ENCODE peak calls at places on chromosomes 7 and 10, in four cellular contexts. C, S, D and N are unnamed samples.

GRCh38 chr7:113199841-113200240 is 81.5 kb upstream of the SMIM30 start:
- DNase-seq in C (no peak), S (peak; percentile 21), D (no peak), N (no peak)

GRCh38 chr7:44264221-44264956 is 61.0 kb downstream of the CAMK2B start:
- DNase-seq in C (no peak), D (peak; percentile 81), S (peak; percentile 91), N (no peak)

GRCh38 chr10:106705576-106706526 is 458.7 kb downstream of the SORCS1 start:
- DNase-seq in D (peak; percentile 4), C (no peak), S (peak; percentile 38), N (peak; percentile 31)

GRCh38 chr7:107564553-107565298 is 955 bp downstream of the DUS4L start:
- DNase-seq in C (no peak), S (peak; percentile 97), D (no peak), N (peak; percentile 50)

GRCh38 chr7:131957338-131958025 is 401.1 kb upstream of the PODXL start:
- DNase-seq in S (peak; percentile 47), C (no peak), D (no peak), N (no peak)

GRCh38 chr7:116316838-116317612 is 106.7 kb downstream of the TES start:
- DNase-seq in C (no peak), S (peak; percentile 100), D (no peak), N (peak; percentile 96)

GRCh38 chr7:147298611-147299043 is 1182.0 kb downstream of the CNTNAP2 start:
- DNase-seq in D (peak; percentile 27), C (no peak), S (no peak), N (no peak)

GRCh38 chr10:80454526-80455460 is 683 bp downstream of the TSPAN14 start:
- DNase-seq in S (no peak), D (no peak), C (no peak), N (no peak)

GRCh38 chr10:27861781-27862180 is 116.2 kb upstream of the MKX start:
- DNase-seq in C (no peak), D (no peak), S (no peak), N (no peak)

GRCh38 chr7:23893942-23894890 is 184.2 kb downstream of the STK31 start:
- DNase-seq in C (no peak), S (no peak), D (no peak), N (no peak)

GRCh38 chr10:86231796-86232560 is 134.6 kb downstream of the GRID1 start:
- DNase-seq in S (no peak), D (no peak), C (no peak), N (no peak)

GRCh38 chr10:103433858-103434257 is 18.3 kb downstream of the CALHM2 start:
- DNase-seq in C (no peak), S (no peak), D (no peak), N (no peak)

GRCh38 chr7:81062747-81063146 is 143.9 kb upstream of the SEMA3C start:
- DNase-seq in C (no peak), D (no peak), S (no peak), N (no peak)

GRCh38 chr10:104327745-104328635 is 10.3 kb downstream of the ITPRIP start:
- DNase-seq in C (no peak), D (no peak), S (peak; percentile 85), N (no peak)

GRCh38 chr7:130334274-130334673 is 10.3 kb upstream of the CPA5 start:
- DNase-seq in C (no peak), S (no peak), D (no peak), N (no peak)

GRCh38 chr7:73329861-73330581 is 2.1 kb downstream of the FKBP6 start:
- DNase-seq in S (peak; percentile 14), C (no peak), D (no peak), N (no peak)

GRCh38 chr7:69871213-69871885 is 273.1 kb downstream of the AUTS2 start:
- DNase-seq in S (peak; percentile 53), D (no peak), C (no peak), N (peak; percentile 43)

GRCh38 chr10:133422821-133423771 is 1.3 kb downstream of the SPRN start:
- DNase-seq in D (no peak), C (no peak), S (no peak), N (no peak)

GRCh38 chr7:18666107-18666728 is 170.7 kb downstream of the HDAC9 start:
- DNase-seq in C (peak; percentile 16), S (peak; percentile 65), D (peak; percentile 72), N (peak; percentile 85)

GRCh38 chr7:98870071-98870651 is 347 bp upstream of the TMEM130 start:
- DNase-seq in D (peak; percentile 29), C (peak; percentile 18), S (peak; percentile 26), N (no peak)

GRCh38 chr7:5470721-5471311 is 47.2 kb upstream of the TNRC18 start:
- DNase-seq in D (peak; percentile 73), S (no peak), C (no peak), N (no peak)

GRCh38 chr7:157458254-157458633 is 121.4 kb downstream of the DNAJB6 start:
- DNase-seq in D (no peak), S (no peak), C (no peak), N (no peak)

GRCh38 chr7:87231715-87232114 is 12.2 kb upstream of the TMEM243 start:
- DNase-seq in S (no peak), D (peak; percentile 14), C (no peak), N (no peak)

GRCh38 chr7:42686594-42687156 is 225.2 kb downstream of the C7orf25 start:
- DNase-seq in D (no peak), C (no peak), S (no peak), N (no peak)

GRCh38 chr7:82598958-82599357 is 155.4 kb upstream of the CACNA2D1 start:
- DNase-seq in C (no peak), D (no peak), S (peak; percentile 11), N (peak; percentile 14)

GRCh38 chr10:100562008-100562672 is 26.4 kb downstream of the HIF1AN start:
- DNase-seq in D (peak; percentile 36), C (peak; percentile 49), S (peak; percentile 53), N (peak; percentile 68)

GRCh38 chr10:47020491-47020890 is 109.3 kb downstream of the PTPN20 start:
- DNase-seq in D (no peak), C (no peak), S (peak; percentile 33), N (no peak)

GRCh38 chr10:12614390-12615003 is 265.1 kb downstream of the CAMK1D start:
- DNase-seq in D (no peak), C (no peak), S (no peak), N (no peak)

GRCh38 chr7:116616555-116617059 is 55.4 kb upstream of the MET start:
- DNase-seq in S (peak; percentile 68), C (no peak), D (no peak), N (peak; percentile 63)

GRCh38 chr7:106770191-106770590 is 94.9 kb upstream of the PIK3CG start:
- DNase-seq in C (no peak), S (peak; percentile 82), D (no peak), N (peak; percentile 52)

GRCh38 chr10:101840102-101840684 is 3.4 kb downstream of the KCNIP2 start:
- DNase-seq in C (no peak), D (no peak), S (no peak), N (peak; percentile 70)

GRCh38 chr7:30795161-30795943 is 24.1 kb downstream of the MINDY4 start:
- DNase-seq in S (no peak), C (no peak), D (no peak), N (no peak)

GRCh38 chr7:87797798-87798403 is 78.3 kb downstream of the SLC25A40 start:
- DNase-seq in S (peak; percentile 83), C (no peak), D (peak; percentile 44), N (peak; percentile 58)

GRCh38 chr7:455110-455928 is 64.3 kb downstream of the PDGFA start:
- DNase-seq in S (peak; percentile 10), D (peak; percentile 53), C (no peak), N (peak; percentile 92)

GRCh38 chr7:5682889-5683670 is 98.4 kb downstream of the RNF216 start:
- DNase-seq in S (no peak), D (no peak), C (no peak), N (no peak)

GRCh38 chr10:77582710-77583115 is 54.9 kb downstream of the KCNMA1 start:
- DNase-seq in C (no peak), D (no peak), S (peak; percentile 91), N (peak; percentile 43)

GRCh38 chr7:113444281-113444680 is 325.9 kb upstream of the SMIM30 start:
- DNase-seq in D (no peak), S (peak; percentile 53), C (no peak), N (no peak)

GRCh38 chr7:87899258-87899657 is 23.0 kb downstream of the DBF4 start:
- DNase-seq in C (no peak), S (no peak), D (no peak), N (no peak)

GRCh38 chr10:69338133-69338456 is 59.8 kb downstream of the HK1 start:
- DNase-seq in S (no peak), D (no peak), C (no peak), N (no peak)

GRCh38 chr7:38153515-38153914 is 24.5 kb upstream of the STARD3NL start:
- DNase-seq in C (no peak), S (no peak), D (no peak), N (no peak)